ENCODE peak calls at places on chromosome X, in nine cellular contexts. W is pancreas, V is fibroblast of lung, J is tibial artery, G is aorta, F is ascending aorta, Q is breast epithelium, E is WERI-Rb-1, Z is MM.1S. O is an unnamed sample.

GRCh38 chrX:12929701-12930100 is 23.3 kb downstream of the TLR8 start:
- DNase-seq in W (no peak), V (peak; percentile 19), J (no peak), G (no peak), F (no peak), Q (no peak), E (no peak), Z (no peak), O (no peak)

GRCh38 chrX:39681885-39682284 is 415.9 kb downstream of the BCOR start:
- DNase-seq in W (no peak), V (no peak), J (no peak), G (no peak), F (no peak), Q (no peak), E (no peak), Z (no peak), O (no peak)

GRCh38 chrX:39755152-39756032 is 342.4 kb downstream of the BCOR start:
- DNase-seq in W (peak; percentile 83), V (peak; percentile 93), J (peak; percentile 94), G (peak; percentile 92), F (peak; percentile 74), Q (peak; percentile 67), E (no peak), Z (no peak), O (peak; percentile 75)

GRCh38 chrX:1584237-1585011 is 7.0 kb upstream of the AKAP17A start:
- DNase-seq in W (no peak), V (no peak), J (no peak), G (no peak), F (no peak), Q (no peak), E (no peak), Z (no peak), O (no peak)

GRCh38 chrX:79117078-79117477 is 27.4 kb upstream of the GPR174 start:
- DNase-seq in W (no peak), V (no peak), J (no peak), G (no peak), F (no peak), Q (no peak), E (no peak), Z (no peak), O (no peak)

GRCh38 chrX:104372547-104372946 is 117.8 kb upstream of the ESX1 start:
- DNase-seq in W (no peak), V (no peak), J (no peak), G (no peak), F (no peak), Q (no peak), E (no peak), Z (peak; percentile 10), O (no peak)

GRCh38 chrX:38717871-38718270 is 83.4 kb upstream of the MID1IP1 start:
- DNase-seq in W (no peak), V (peak; percentile 26), J (no peak), G (no peak), F (no peak), Q (no peak), E (peak; percentile 11), Z (peak; percentile 21), O (no peak)

GRCh38 chrX:10112510-10112909 is 44.3 kb upstream of the CLCN4 start:
- DNase-seq in W (no peak), V (no peak), J (no peak), G (no peak), F (no peak), Q (no peak), E (no peak), Z (peak; percentile 78), O (no peak)

GRCh38 chrX:95076449-95076848 is 1402.4 kb downstream of the FAM133A start:
- DNase-seq in W (no peak), V (no peak), J (no peak), G (no peak), F (no peak), Q (no peak), E (peak; percentile 11), Z (peak; percentile 33), O (no peak)

GRCh38 chrX:129983575-129984131 is 1.2 kb downstream of the BCORL1 start:
- DNase-seq in W (peak; percentile 60), V (no peak), J (peak; percentile 62), G (peak; percentile 48), F (no peak), Q (no peak), E (peak; percentile 31), Z (no peak), O (no peak)

GRCh38 chrX:41634284-41634683 is 54.5 kb upstream of the GPR34 start:
- DNase-seq in W (no peak), V (peak; percentile 70), J (peak; percentile 75), G (no peak), F (no peak), Q (no peak), E (no peak), Z (peak; percentile 6), O (no peak)

GRCh38 chrX:122094611-122095010 is 1047.2 kb downstream of the GLUD2 start:
- DNase-seq in W (no peak), V (no peak), J (no peak), G (no peak), F (no peak), Q (no peak), E (no peak), Z (no peak), O (no peak)

GRCh38 chrX:104668550-104668949 is 102.6 kb downstream of the IL1RAPL2 start:
- DNase-seq in W (no peak), V (peak; percentile 0), J (no peak), G (no peak), F (no peak), Q (no peak), E (no peak), Z (no peak), O (no peak)

GRCh38 chrX:102712216-102712966 is at the start of gene GPRASP2:
- DNase-seq in W (peak; percentile 81), V (no peak), J (peak; percentile 78), G (peak; percentile 74), F (no peak), Q (peak; percentile 51), E (peak; percentile 56), Z (no peak), O (no peak)

DNA sequence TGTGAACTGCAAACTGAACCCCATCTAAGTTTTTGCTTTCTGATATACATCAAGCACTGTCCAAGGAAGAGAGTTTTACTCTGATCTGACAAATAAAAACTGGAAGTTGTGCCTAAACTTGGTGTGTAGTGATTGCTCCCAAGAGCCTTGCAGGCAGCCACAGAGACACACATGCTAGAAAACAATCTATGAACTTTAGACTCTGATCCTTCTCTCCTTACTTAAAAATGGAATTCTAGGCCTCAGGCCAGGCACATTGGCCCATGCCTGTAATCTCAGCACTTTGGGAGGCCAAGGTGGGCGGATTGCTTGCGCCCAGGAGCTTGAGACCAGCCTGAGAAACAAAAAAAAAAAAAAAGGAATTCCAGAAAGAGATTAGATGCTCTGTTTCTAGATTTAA is 45.7 kb upstream of the S100G start:
- DNase-seq in W (no peak), V (no peak), J (no peak), G (no peak), F (no peak), Q (no peak), E (no peak), Z (no peak), O (no peak)
- H3K27ac ChIP-seq in W (no peak overlapping the region), V (no peak overlapping the region), J (no peak overlapping the region), G (no peak overlapping the region), F (no peak overlapping the region), Q (no peak overlapping the region), E (no peak overlapping the region), Z (no peak overlapping the region), O (peak overlapping the region; percentile 57)

GRCh38 chrX:18885317-18886004 is 98.5 kb downstream of the PHKA2 start:
- DNase-seq in W (no peak), V (peak; percentile 34), J (peak; percentile 72), G (no peak), F (no peak), Q (no peak), E (no peak), Z (peak; percentile 70), O (no peak)

GRCh38 chrX:18886344-18887161 is 97.4 kb downstream of the PHKA2 start:
- DNase-seq in W (no peak), V (peak; percentile 72), J (peak; percentile 91), G (peak; percentile 86), F (peak; percentile 60), Q (peak; percentile 58), E (peak; percentile 90), Z (peak; percentile 62), O (peak; percentile 70)

GRCh38 chrX:18884916-18885315 is 99.0 kb downstream of the PHKA2 start:
- DNase-seq in W (no peak), V (no peak), J (no peak), G (no peak), F (no peak), Q (no peak), E (no peak), Z (no peak), O (no peak)

GRCh38 chrX:18887177-18887820 is 96.6 kb downstream of the PHKA2 start:
- DNase-seq in W (no peak), V (peak; percentile 20), J (no peak), G (peak; percentile 48), F (no peak), Q (no peak), E (no peak), Z (no peak), O (peak; percentile 76)

DNA sequence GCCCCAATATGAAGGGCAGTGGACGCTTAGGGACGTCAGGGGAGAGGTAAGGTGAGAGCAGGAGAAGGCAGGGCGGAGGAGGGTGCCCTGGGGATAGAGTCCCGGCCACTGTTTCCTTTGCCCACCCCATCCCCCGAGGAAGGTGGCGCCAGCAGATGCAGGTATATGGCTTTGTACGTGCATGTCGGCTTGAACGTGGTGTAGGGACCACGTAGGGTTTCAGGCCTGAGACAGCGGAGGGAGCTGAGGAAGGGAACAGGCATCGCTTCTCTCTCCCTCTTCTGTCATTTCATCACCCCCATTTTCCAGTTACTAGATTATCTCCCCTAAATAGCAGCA is 97.9 kb downstream of the PHKA2 start:
- DNase-seq in W (no peak), V (no peak), J (no peak), G (no peak), F (no peak), Q (no peak), E (no peak), Z (no peak), O (no peak)
- H3K27ac ChIP-seq in W (no peak overlapping the region), V (no peak overlapping the region), J (peak overlapping the region; percentile 85), G (peak overlapping the region; percentile 81), F (peak overlapping the region; percentile 97), Q (peak overlapping the region; percentile 87), E (peak overlapping the region; percentile 91), Z (peak overlapping the region; percentile 96), O (peak overlapping the region; percentile 75)

GRCh38 chrX:118974088-118974907 is at the start of gene LONRF3:
- DNase-seq in W (peak; percentile 82), V (peak; percentile 29), J (peak; percentile 89), G (peak; percentile 84), F (peak; percentile 47), Q (peak; percentile 57), E (peak; percentile 7), Z (peak; percentile 44), O (peak; percentile 73)
- H3K27ac ChIP-seq in W (peak within 1 kb of the TSS; percentile 61), V (no peak within 1 kb of the TSS), J (peak within 1 kb of the TSS; percentile 78), G (peak within 1 kb of the TSS; percentile 19), F (peak within 1 kb of the TSS; percentile 76), Q (peak within 1 kb of the TSS; percentile 87), E (no peak within 1 kb of the TSS), Z (no peak within 1 kb of the TSS), O (peak within 1 kb of the TSS; percentile 77)

DNA sequence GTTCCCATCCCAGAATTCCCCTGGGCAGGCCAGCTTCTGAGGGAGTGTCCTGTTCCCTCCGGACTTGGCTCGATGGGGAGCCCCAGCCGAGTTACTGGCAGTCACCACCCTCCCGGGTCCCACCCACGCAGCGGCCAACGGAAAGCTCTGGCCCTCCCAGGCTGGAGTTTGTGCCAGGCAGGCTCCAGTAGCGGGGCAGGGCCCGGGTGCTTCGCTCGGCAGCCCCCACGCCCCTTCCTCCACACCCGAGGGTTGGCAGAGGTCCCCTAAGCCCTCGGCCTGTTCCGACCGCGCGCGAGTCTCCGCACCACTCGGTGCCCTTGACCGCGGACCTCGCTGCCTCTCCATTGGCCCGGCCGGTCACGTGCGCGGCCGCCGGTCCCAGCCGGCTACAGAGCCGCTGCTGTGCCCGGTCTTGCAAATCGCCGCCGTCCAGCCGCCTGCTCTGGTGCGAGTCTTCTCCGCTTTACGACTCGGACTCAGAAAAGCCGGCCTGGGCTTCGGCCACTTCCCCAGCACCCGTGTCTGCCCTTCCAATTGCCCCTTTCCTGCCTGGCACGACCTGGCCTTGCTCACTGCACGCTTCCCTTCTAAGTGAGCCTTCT is 20.8 kb upstream of the MTM1 start:
- DNase-seq in W (peak; percentile 81), V (peak; percentile 45), J (peak; percentile 89), G (peak; percentile 88), F (no peak), Q (peak; percentile 62), E (peak; percentile 52), Z (peak; percentile 50), O (peak; percentile 70)
- H3K27ac ChIP-seq in W (peak overlapping the region; percentile 31), V (peak overlapping the region; percentile 27), J (peak overlapping the region; percentile 91), G (peak overlapping the region; percentile 94), F (peak overlapping the region; percentile 92), Q (peak overlapping the region; percentile 87), E (peak overlapping the region; percentile 33), Z (no peak overlapping the region), O (peak overlapping the region; percentile 59)